ENCODE peak calls at places on chromosomes 12 and 14, in seven cellular contexts. V is skeletal muscle cell; O is SK-MEL-5; L is small intestine; S is stimulated activated CD4-positive, alpha-beta T cell treated with anti-CD3 and anti-CD28 coated beads, Interleukin-12 subunit alpha, Interleukin-12 subunit beta, amount 100 ng/mL, for 4 hours; W is left cardiac atrium; P is Calu3. G is an unnamed sample.
A peak's percentile ranks its signal among the peaks of the same experiment; 100 is the strongest.

GRCh38 chr12:74980510-74980909 is 229.1 kb downstream of the KCNC2 start:
- DNase-seq in V (peak; percentile 4), O (peak; percentile 10), L (no peak), S (no peak), W (no peak), P (no peak), G (no peak)

GRCh38 chr12:34387711-34388635 is 365.7 kb downstream of the ALG10 start:
- DNase-seq in V (no peak), O (no peak), L (no peak), S (no peak), W (no peak), P (no peak), G (no peak)

GRCh38 chr14:68262567-68262966 is 443.0 kb downstream of the RAD51B start:
- DNase-seq in V (no peak), O (no peak), L (no peak), S (no peak), W (no peak), P (no peak), G (no peak)

GRCh38 chr12:11981174-11981733 is 89.5 kb upstream of the BCL2L14 start:
- DNase-seq in V (no peak), O (no peak), L (no peak), S (peak; percentile 30), W (no peak), P (no peak), G (no peak)

GRCh38 chr14:104729835-104730181 is 5.8 kb downstream of the ADSS1 start:
- DNase-seq in V (no peak), O (no peak), L (no peak), S (no peak), W (no peak), P (no peak), G (no peak)

GRCh38 chr12:108855284-108856169 is 1.9 kb downstream of the SSH1 start:
- DNase-seq in V (no peak), O (peak; percentile 58), L (no peak), S (no peak), W (no peak), P (no peak), G (no peak)

GRCh38 chr12:131774576-131774975 is 53.6 kb upstream of the MMP17 start:
- DNase-seq in V (no peak), O (no peak), L (no peak), S (no peak), W (no peak), P (no peak), G (no peak)

GRCh38 chr14:22565391-22565945 is 23.6 kb downstream of the DAD1 start:
- DNase-seq in V (no peak), O (no peak), L (no peak), S (no peak), W (no peak), P (no peak), G (no peak)

GRCh38 chr12:42486407-42486806 is 103.1 kb downstream of the PRICKLE1 start:
- DNase-seq in V (no peak), O (no peak), L (no peak), S (no peak), W (no peak), P (no peak), G (no peak)

GRCh38 chr14:87111741-87112140 is 881.2 kb downstream of the GALC start:
- DNase-seq in V (no peak), O (no peak), L (no peak), S (no peak), W (no peak), P (no peak), G (no peak)

GRCh38 chr12:30754383-30754749 is 385 bp downstream of the CAPRIN2 start:
- DNase-seq in V (no peak), O (no peak), L (no peak), S (no peak), W (no peak), P (no peak), G (no peak)

GRCh38 chr12:131415781-131416180 is 295.1 kb upstream of the SFSWAP start:
- DNase-seq in V (no peak), O (peak; percentile 55), L (no peak), S (no peak), W (no peak), P (peak; percentile 31), G (no peak)

GRCh38 chr14:77623201-77623600 is 6.8 kb upstream of the SPTLC2 start:
- DNase-seq in V (no peak), O (no peak), L (no peak), S (no peak), W (no peak), P (no peak), G (no peak)